ENCODE peak calls at places on chromosomes 2 and 18, in four cellular contexts. One of them, this sample, is unnamed. For H3K4me1, the result is how much of the 10 kb centered on the place peaks cover.

GRCh38 chr18:78624646-78625279 is 354.9 kb upstream of the SALL3 start:
- DNase-seq in GM12878: no peak
- DNase-seq in H1: no peak
- DNase-seq in HepG2: no peak
- DNase-seq in this sample: no peak

GRCh38 chr18:27583021-27583420 is 397.9 kb upstream of the CHST9 start:
- DNase-seq in GM12878: no peak
- DNase-seq in H1: no peak
- DNase-seq in HepG2: no peak
- DNase-seq in this sample: no peak

GRCh38 chr2:212154392-212154791 is 384.2 kb downstream of the ERBB4 start:
- DNase-seq in GM12878: no peak
- DNase-seq in H1: no peak
- DNase-seq in HepG2: no peak
- DNase-seq in this sample: no peak

GRCh38 chr2:175167076-175167791 is 769 bp downstream of the ATF2 start:
- DNase-seq in GM12878: no peak
- DNase-seq in H1: peak
- DNase-seq in HepG2: peak
- DNase-seq in this sample: peak

GRCh38 chr2:688504-689076 is 11.4 kb upstream of the TMEM18 start:
- DNase-seq in GM12878: no peak
- DNase-seq in H1: no peak
- DNase-seq in HepG2: no peak
- DNase-seq in this sample: no peak

GRCh38 chr2:77954931-77955330 is 432.8 kb upstream of the LRRTM4 start:
- DNase-seq in GM12878: no peak
- DNase-seq in H1: no peak
- DNase-seq in HepG2: no peak
- DNase-seq in this sample: no peak

GRCh38 chr2:7567646-7568045 is 650.4 kb downstream of the RNF144A start:
- DNase-seq in GM12878: peak
- DNase-seq in H1: no peak
- DNase-seq in HepG2: no peak
- DNase-seq in this sample: no peak

GRCh38 chr2:105297211-105297610 is 32.3 kb downstream of the TGFBRAP1 start:
- DNase-seq in GM12878: no peak
- DNase-seq in H1: no peak
- DNase-seq in HepG2: no peak
- DNase-seq in this sample: no peak

GRCh38 chr2:218733615-218734021 is 23.0 kb downstream of the TTLL4 start:
- DNase-seq in GM12878: peak
- DNase-seq in H1: no peak
- DNase-seq in HepG2: peak
- DNase-seq in this sample: no peak

GRCh38 chr2:86807462-86808275 is 17.0 kb upstream of the CD8A start:
- DNase-seq in GM12878: no peak
- DNase-seq in H1: peak
- DNase-seq in HepG2: peak
- DNase-seq in this sample: no peak

GRCh38 chr2:134839649-134840048 is 1.2 kb downstream of the ACMSD start:
- DNase-seq in GM12878: no peak
- DNase-seq in H1: no peak
- DNase-seq in HepG2: no peak
- DNase-seq in this sample: no peak

GRCh38 chr2:37877457-37878315 is 47.4 kb upstream of the RMDN2 start:
- DNase-seq in GM12878: no peak
- DNase-seq in H1: no peak
- DNase-seq in HepG2: peak
- DNase-seq in this sample: no peak

GRCh38 chr18:79496978-79497637 is 101.4 kb downstream of the NFATC1 start:
- DNase-seq in GM12878: no peak
- DNase-seq in H1: no peak
- DNase-seq in HepG2: no peak
- DNase-seq in this sample: no peak

GRCh38 chr18:40851014-40851429 is 1104.0 kb upstream of the PIK3C3 start:
- DNase-seq in GM12878: no peak
- DNase-seq in H1: no peak
- DNase-seq in HepG2: no peak
- DNase-seq in this sample: no peak

DNA sequence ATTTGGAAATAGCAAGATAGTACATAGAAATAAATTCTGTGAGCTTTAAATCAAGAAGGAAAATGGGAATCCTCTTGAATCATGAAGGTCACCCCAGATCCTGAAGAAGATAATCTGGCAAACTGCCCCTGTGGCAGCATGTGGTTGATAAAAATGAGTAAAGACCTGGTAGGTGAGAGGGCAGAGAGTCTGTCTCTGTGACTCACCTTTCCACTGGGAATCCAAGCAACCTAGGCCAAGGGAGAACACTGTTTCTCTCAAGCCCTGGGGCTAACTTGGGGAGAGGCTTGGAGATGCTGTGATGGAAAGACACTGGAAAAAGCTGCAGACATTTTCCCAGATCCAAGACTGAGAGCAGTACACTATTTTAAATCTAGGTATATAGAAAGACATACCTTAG is 185.8 kb upstream of the CNTNAP5 start:
- DNase-seq in GM12878: no peak
- DNase-seq in H1: no peak
- DNase-seq in HepG2: no peak
- DNase-seq in this sample: no peak
- TF ChIP-seq SUZ12 in GM12878: no peak
- TF ChIP-seq SUZ12 in H1: no peak
- TF ChIP-seq SUZ12 in HepG2: no peak
- TF ChIP-seq SUZ12 in this sample: no peak

DNA sequence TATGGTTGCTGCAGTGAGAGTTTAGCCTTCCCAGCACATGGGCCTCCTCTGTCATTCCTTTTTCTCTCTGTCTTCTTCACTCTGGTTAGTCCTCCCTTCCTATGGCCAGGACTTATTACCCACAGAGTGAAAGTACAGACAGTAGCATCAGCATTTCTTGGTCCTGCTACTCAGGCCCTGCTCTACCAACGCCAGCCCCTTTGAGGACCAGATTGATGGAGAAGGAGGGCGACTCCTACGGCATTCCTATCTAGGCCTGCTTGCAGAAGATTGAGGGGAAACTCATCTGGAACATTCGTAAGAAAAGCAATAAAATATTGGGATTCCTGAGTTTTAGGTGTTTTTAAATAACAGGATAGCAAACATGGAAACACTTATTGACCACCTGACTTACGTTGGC is 43.5 kb downstream of the BMP10 start:
- DNase-seq in GM12878: no peak
- DNase-seq in H1: no peak
- DNase-seq in HepG2: no peak
- DNase-seq in this sample: no peak
- H3K4me1 ChIP-seq in GM12878: under half
- H3K4me1 ChIP-seq in H1: under half
- H3K4me1 ChIP-seq in HepG2: under half
- H3K4me1 ChIP-seq in this sample: under half

DNA sequence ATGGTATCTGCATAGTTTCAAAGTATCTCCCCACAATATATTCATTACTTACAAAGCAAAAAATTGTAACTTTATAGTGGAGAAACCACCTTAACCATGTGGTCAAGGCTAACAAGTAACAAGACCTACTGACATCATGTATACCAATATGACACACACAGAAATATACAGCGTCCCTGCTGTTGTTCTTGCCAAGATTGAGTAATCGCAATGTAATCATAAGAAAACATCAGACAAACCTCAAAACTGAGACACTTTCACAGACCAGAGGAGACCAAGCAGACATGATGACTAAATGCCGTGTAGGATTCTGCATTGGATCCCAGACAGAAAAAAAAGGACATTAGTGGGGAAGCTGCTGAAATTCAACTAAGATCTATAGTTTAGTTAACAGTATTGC is 123.0 kb downstream of the ACAA2 start:
- DNase-seq in GM12878: no peak
- DNase-seq in H1: no peak
- DNase-seq in HepG2: no peak
- DNase-seq in this sample: no peak
- TF ChIP-seq SUZ12 in GM12878: no peak
- TF ChIP-seq SUZ12 in H1: no peak
- TF ChIP-seq SUZ12 in HepG2: no peak
- TF ChIP-seq SUZ12 in this sample: no peak

GRCh38 chr18:31647354-31647753 is 37.0 kb downstream of the B4GALT6 start:
- DNase-seq in GM12878: no peak
- DNase-seq in H1: no peak
- DNase-seq in HepG2: peak
- DNase-seq in this sample: no peak
- H3K4me1 ChIP-seq in GM12878: half or more
- H3K4me1 ChIP-seq in H1: under half
- H3K4me1 ChIP-seq in HepG2: under half
- H3K4me1 ChIP-seq in this sample: under half

DNA sequence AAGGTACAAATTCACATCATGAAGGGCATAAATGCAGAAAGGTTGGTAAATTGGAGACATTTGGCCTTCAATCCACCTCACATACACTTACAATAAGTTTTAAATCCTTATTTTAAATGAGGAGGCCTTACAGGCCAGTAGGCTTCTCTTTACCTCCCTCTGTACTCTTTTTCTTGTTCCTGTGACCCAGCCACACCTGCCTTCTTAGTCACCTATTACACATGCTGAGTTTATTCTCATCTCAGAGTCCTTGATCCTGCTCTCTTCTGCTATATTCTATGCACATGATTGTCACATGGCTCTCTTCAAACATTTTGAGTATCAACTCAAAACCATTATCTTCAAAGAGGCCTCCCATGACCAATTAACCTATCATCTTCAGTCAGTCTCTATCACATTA is 491.5 kb downstream of the SATB2 start:
- DNase-seq in GM12878: no peak
- DNase-seq in H1: no peak
- DNase-seq in HepG2: no peak
- DNase-seq in this sample: no peak
- TF ChIP-seq SUZ12 in GM12878: no peak
- TF ChIP-seq SUZ12 in H1: no peak
- TF ChIP-seq SUZ12 in HepG2: no peak
- TF ChIP-seq SUZ12 in this sample: no peak

GRCh38 chr2:200347301-200347700 is 40.8 kb downstream of the SPATS2L start:
- DNase-seq in GM12878: no peak
- DNase-seq in H1: no peak
- DNase-seq in HepG2: no peak
- DNase-seq in this sample: no peak
- H3K4me1 ChIP-seq in GM12878: under half
- H3K4me1 ChIP-seq in H1: under half
- H3K4me1 ChIP-seq in HepG2: under half
- H3K4me1 ChIP-seq in this sample: under half

GRCh38 chr2:72131371-72131891 is 16.2 kb downstream of the CYP26B1 start:
- DNase-seq in GM12878: no peak
- DNase-seq in H1: peak
- DNase-seq in HepG2: no peak
- DNase-seq in this sample: no peak
- TF ChIP-seq SUZ12 in GM12878: no peak
- TF ChIP-seq SUZ12 in H1: no peak
- TF ChIP-seq SUZ12 in HepG2: no peak
- TF ChIP-seq SUZ12 in this sample: no peak